ENCODE peak calls at places on chromosomes 6 and 20, in four cellular contexts. W, S, F and X are unnamed samples.

GRCh38 chr6:170262481-170263088 is 28.3 kb downstream of the DLL1 start:
- DNase-seq in W (no peak), S (no peak), F (no peak), X (no peak)

GRCh38 chr6:33419580-33420492 is at the start of gene SYNGAP1:
- DNase-seq in W (peak; percentile 63), S (no peak), F (no peak), X (no peak)

GRCh38 chr6:127204278-127204677 is 62.4 kb upstream of the RNF146 start:
- DNase-seq in F (no peak), S (no peak), W (no peak), X (no peak)

GRCh38 chr6:16737389-16737788 is 23.9 kb downstream of the ATXN1 start:
- DNase-seq in S (no peak), W (peak; percentile 77), F (no peak), X (no peak)

GRCh38 chr6:149186873-149187272 is 130.6 kb upstream of the TAB2 start:
- DNase-seq in F (no peak), W (no peak), S (no peak), X (no peak)

GRCh38 chr20:2142649-2143048 is 41.0 kb downstream of the STK35 start:
- DNase-seq in S (no peak), F (no peak), W (no peak), X (no peak)

GRCh38 chr6:156934054-156934424 is 156.9 kb downstream of the ARID1B start:
- DNase-seq in F (no peak), S (no peak), W (no peak), X (no peak)

GRCh38 chr6:165889636-165890403 is 226.8 kb upstream of the PDE10A start:
- DNase-seq in S (no peak), W (peak; percentile 74), F (no peak), X (no peak)

GRCh38 chr6:143052282-143052681 is 8.4 kb upstream of the AIG1 start:
- DNase-seq in W (no peak), F (no peak), S (no peak), X (no peak)

GRCh38 chr6:169452869-169453186 is 199.2 kb upstream of the THBS2 start:
- DNase-seq in W (no peak), S (no peak), F (no peak), X (no peak)

GRCh38 chr20:19498756-19499155 is 259.3 kb upstream of the RIN2 start:
- DNase-seq in W (no peak), S (no peak), F (no peak), X (no peak)

GRCh38 chr6:139325686-139326085 is 33.9 kb upstream of the TXLNB start:
- DNase-seq in W (no peak), S (no peak), F (no peak), X (no peak)

GRCh38 chr6:946546-946945 is 253.6 kb upstream of the EXOC2 start:
- DNase-seq in W (peak; percentile 77), F (no peak), S (no peak), X (no peak)

GRCh38 chr6:133468591-133468990 is 227.4 kb downstream of the EYA4 start:
- DNase-seq in W (no peak), F (no peak), S (no peak), X (no peak)

GRCh38 chr20:36571564-36572504 is 1.6 kb upstream of the TGIF2 start:
- DNase-seq in F (peak; percentile 39), W (no peak), S (no peak), X (no peak)

GRCh38 chr20:14064333-14064732 is 69.0 kb downstream of the MACROD2 start:
- DNase-seq in W (no peak), S (no peak), F (no peak), X (no peak)

GRCh38 chr6:75791881-75792280 is 42.8 kb downstream of the MYO6 start:
- DNase-seq in S (no peak), W (peak; percentile 28), F (no peak), X (no peak)

GRCh38 chr6:142893088-142893487 is 51.9 kb downstream of the HIVEP2 start:
- DNase-seq in W (peak; percentile 47), F (no peak), S (no peak), X (no peak)

GRCh38 chr6:160998217-160998616 is 6.6 kb downstream of the MAP3K4 start:
- DNase-seq in F (no peak), S (no peak), W (no peak), X (no peak)

GRCh38 chr6:102679844-102680243 is 1286.3 kb downstream of the GRIK2 start:
- DNase-seq in W (no peak), S (no peak), F (no peak), X (no peak)

GRCh38 chr6:33677153-33677660 is 34.3 kb downstream of the UQCC2 start:
- DNase-seq in S (no peak), F (no peak), W (peak; percentile 72), X (no peak)

GRCh38 chr6:31010393-31011060 is at the start of gene MUC22:
- DNase-seq in W (peak; percentile 51), S (no peak), F (no peak), X (no peak)

GRCh38 chr6:37365791-37366190 is 12.0 kb downstream of the RNF8 start:
- DNase-seq in F (no peak), S (no peak), W (peak; percentile 34), X (no peak)

GRCh38 chr6:24495516-24495847 is 713 bp downstream of the ALDH5A1 start:
- DNase-seq in S (peak; percentile 3), F (peak; percentile 40), W (peak; percentile 48), X (peak; percentile 74)

GRCh38 chr6:37481793-37482192 is 17.9 kb downstream of the CCDC167 start:
- DNase-seq in F (no peak), S (no peak), W (no peak), X (no peak)

GRCh38 chr20:46341374-46342044 is 33.2 kb upstream of the CDH22 start:
- DNase-seq in F (no peak), W (no peak), S (no peak), X (no peak)

GRCh38 chr6:1110164-1110563 is 201.7 kb upstream of the FOXQ1 start:
- DNase-seq in F (no peak), S (no peak), W (no peak), X (no peak)

GRCh38 chr6:123105561-123105960 is 109.5 kb downstream of the CLVS2 start:
- DNase-seq in F (no peak), S (no peak), W (no peak), X (no peak)

GRCh38 chr6:56693246-56693607 is 50.5 kb upstream of the DST start:
- DNase-seq in W (peak; percentile 96), F (no peak), S (no peak), X (no peak)

GRCh38 chr20:35040646-35041045 is 52.0 kb downstream of the TRPC4AP start:
- DNase-seq in W (no peak), F (no peak), S (no peak), X (no peak)